ENCODE peak calls at places on chromosomes 3 and 15, in nine cellular contexts. One of them, this sample, is unnamed.

GRCh38 chr3:170689218-170689874 is 103.5 kb upstream of the SLC7A14 start:
- DNase-seq in neural crest cell: no peak
- DNase-seq in omental fat pad: no peak
- DNase-seq in fibroblast of mammary gland: peak; percentile 75
- DNase-seq in upper lobe of left lung: peak; percentile 67
- DNase-seq in AG09319: peak; percentile 69
- DNase-seq in cardiac muscle cell: no peak
- DNase-seq in BJ: peak; percentile 81
- DNase-seq in endothelial cell: peak; percentile 4
- DNase-seq in this sample: peak; percentile 27

GRCh38 chr3:12177131-12177530 is 18.4 kb upstream of the TIMP4 start:
- DNase-seq in neural crest cell: no peak
- DNase-seq in omental fat pad: no peak
- DNase-seq in fibroblast of mammary gland: no peak
- DNase-seq in upper lobe of left lung: no peak
- DNase-seq in AG09319: no peak
- DNase-seq in cardiac muscle cell: no peak
- DNase-seq in BJ: no peak
- DNase-seq in endothelial cell: no peak
- DNase-seq in this sample: no peak

GRCh38 chr3:128745742-128746141 is 19.8 kb downstream of the RAB7A start:
- DNase-seq in neural crest cell: no peak
- DNase-seq in omental fat pad: no peak
- DNase-seq in fibroblast of mammary gland: no peak
- DNase-seq in upper lobe of left lung: no peak
- DNase-seq in AG09319: no peak
- DNase-seq in cardiac muscle cell: no peak
- DNase-seq in BJ: no peak
- DNase-seq in endothelial cell: no peak
- DNase-seq in this sample: no peak

GRCh38 chr3:175743733-175744400 is 884.7 kb downstream of the NAALADL2 start:
- DNase-seq in neural crest cell: no peak
- DNase-seq in omental fat pad: no peak
- DNase-seq in fibroblast of mammary gland: peak; percentile 68
- DNase-seq in upper lobe of left lung: no peak
- DNase-seq in AG09319: no peak
- DNase-seq in cardiac muscle cell: no peak
- DNase-seq in BJ: no peak
- DNase-seq in endothelial cell: no peak
- DNase-seq in this sample: no peak

GRCh38 chr3:114858329-114858728 is 288.8 kb downstream of the ZBTB20 start:
- DNase-seq in neural crest cell: no peak
- DNase-seq in omental fat pad: no peak
- DNase-seq in fibroblast of mammary gland: no peak
- DNase-seq in upper lobe of left lung: no peak
- DNase-seq in AG09319: no peak
- DNase-seq in cardiac muscle cell: no peak
- DNase-seq in BJ: no peak
- DNase-seq in endothelial cell: no peak
- DNase-seq in this sample: no peak

GRCh38 chr3:16618721-16619120 is 13.5 kb upstream of the DAZL start:
- DNase-seq in neural crest cell: no peak
- DNase-seq in omental fat pad: no peak
- DNase-seq in fibroblast of mammary gland: peak; percentile 76
- DNase-seq in upper lobe of left lung: no peak
- DNase-seq in AG09319: no peak
- DNase-seq in cardiac muscle cell: no peak
- DNase-seq in BJ: peak; percentile 4
- DNase-seq in endothelial cell: no peak
- DNase-seq in this sample: no peak

GRCh38 chr15:101499863-101500713 is 10.6 kb upstream of the PCSK6 start:
- DNase-seq in neural crest cell: no peak
- DNase-seq in omental fat pad: no peak
- DNase-seq in fibroblast of mammary gland: no peak
- DNase-seq in upper lobe of left lung: no peak
- DNase-seq in AG09319: no peak
- DNase-seq in cardiac muscle cell: no peak
- DNase-seq in BJ: no peak
- DNase-seq in endothelial cell: no peak
- DNase-seq in this sample: no peak

GRCh38 chr15:32873292-32874114 is 155.7 kb downstream of the GREM1 start:
- DNase-seq in neural crest cell: no peak
- DNase-seq in omental fat pad: no peak
- DNase-seq in fibroblast of mammary gland: peak; percentile 69
- DNase-seq in upper lobe of left lung: no peak
- DNase-seq in AG09319: no peak
- DNase-seq in cardiac muscle cell: no peak
- DNase-seq in BJ: no peak
- DNase-seq in endothelial cell: no peak
- DNase-seq in this sample: no peak

GRCh38 chr3:37056826-37057225 is 63.5 kb downstream of the MLH1 start:
- DNase-seq in neural crest cell: no peak
- DNase-seq in omental fat pad: no peak
- DNase-seq in fibroblast of mammary gland: no peak
- DNase-seq in upper lobe of left lung: no peak
- DNase-seq in AG09319: no peak
- DNase-seq in cardiac muscle cell: no peak
- DNase-seq in BJ: no peak
- DNase-seq in endothelial cell: no peak
- DNase-seq in this sample: no peak

GRCh38 chr15:29736745-29737023 is 85.6 kb downstream of the TJP1 start:
- DNase-seq in neural crest cell: no peak
- DNase-seq in omental fat pad: no peak
- DNase-seq in fibroblast of mammary gland: peak; percentile 52
- DNase-seq in upper lobe of left lung: no peak
- DNase-seq in AG09319: no peak
- DNase-seq in cardiac muscle cell: peak; percentile 59
- DNase-seq in BJ: no peak
- DNase-seq in endothelial cell: no peak
- DNase-seq in this sample: no peak

GRCh38 chr3:99532246-99532645 is 106.1 kb upstream of the COL8A1 start:
- DNase-seq in neural crest cell: peak; percentile 12
- DNase-seq in omental fat pad: no peak
- DNase-seq in fibroblast of mammary gland: peak; percentile 79
- DNase-seq in upper lobe of left lung: peak; percentile 29
- DNase-seq in AG09319: peak; percentile 29
- DNase-seq in cardiac muscle cell: peak; percentile 68
- DNase-seq in BJ: no peak
- DNase-seq in endothelial cell: peak; percentile 64
- DNase-seq in this sample: no peak

GRCh38 chr15:68682330-68682729 is 103.5 kb downstream of the CORO2B start:
- DNase-seq in neural crest cell: no peak
- DNase-seq in omental fat pad: no peak
- DNase-seq in fibroblast of mammary gland: no peak
- DNase-seq in upper lobe of left lung: no peak
- DNase-seq in AG09319: no peak
- DNase-seq in cardiac muscle cell: no peak
- DNase-seq in BJ: no peak
- DNase-seq in endothelial cell: no peak
- DNase-seq in this sample: no peak

GRCh38 chr3:128280466-128281455 is 127.5 kb downstream of the EEFSEC start:
- DNase-seq in neural crest cell: no peak
- DNase-seq in omental fat pad: no peak
- DNase-seq in fibroblast of mammary gland: no peak
- DNase-seq in upper lobe of left lung: no peak
- DNase-seq in AG09319: no peak
- DNase-seq in cardiac muscle cell: no peak
- DNase-seq in BJ: no peak
- DNase-seq in endothelial cell: no peak
- DNase-seq in this sample: no peak

GRCh38 chr15:49620174-49620573 is 444 bp downstream of the FAM227B start:
- DNase-seq in neural crest cell: no peak
- DNase-seq in omental fat pad: no peak
- DNase-seq in fibroblast of mammary gland: peak; percentile 65
- DNase-seq in upper lobe of left lung: no peak
- DNase-seq in AG09319: no peak
- DNase-seq in cardiac muscle cell: no peak
- DNase-seq in BJ: no peak
- DNase-seq in endothelial cell: no peak
- DNase-seq in this sample: no peak

GRCh38 chr15:34358367-34358766 is 8.6 kb downstream of the LPCAT4 start:
- DNase-seq in neural crest cell: no peak
- DNase-seq in omental fat pad: no peak
- DNase-seq in fibroblast of mammary gland: no peak
- DNase-seq in upper lobe of left lung: no peak
- DNase-seq in AG09319: no peak
- DNase-seq in cardiac muscle cell: no peak
- DNase-seq in BJ: no peak
- DNase-seq in endothelial cell: no peak
- DNase-seq in this sample: no peak

GRCh38 chr15:96276438-96277210 is 53.9 kb upstream of the NR2F2 start:
- DNase-seq in neural crest cell: no peak
- DNase-seq in omental fat pad: no peak
- DNase-seq in fibroblast of mammary gland: peak; percentile 86
- DNase-seq in upper lobe of left lung: no peak
- DNase-seq in AG09319: peak; percentile 67
- DNase-seq in cardiac muscle cell: no peak
- DNase-seq in BJ: peak; percentile 71
- DNase-seq in endothelial cell: no peak
- DNase-seq in this sample: no peak

GRCh38 chr15:74633781-74634180 is 18.1 kb downstream of the CLK3 start:
- DNase-seq in neural crest cell: no peak
- DNase-seq in omental fat pad: no peak
- DNase-seq in fibroblast of mammary gland: no peak
- DNase-seq in upper lobe of left lung: no peak
- DNase-seq in AG09319: no peak
- DNase-seq in cardiac muscle cell: no peak
- DNase-seq in BJ: no peak
- DNase-seq in endothelial cell: no peak
- DNase-seq in this sample: no peak
- TF ChIP-seq CTCF in neural crest cell: no peak
- TF ChIP-seq CTCF in omental fat pad: no peak
- TF ChIP-seq CTCF in fibroblast of mammary gland: no peak
- TF ChIP-seq CTCF in upper lobe of left lung: no peak
- TF ChIP-seq CTCF in AG09319: no peak
- TF ChIP-seq CTCF in cardiac muscle cell: no peak
- TF ChIP-seq CTCF in BJ: no peak
- TF ChIP-seq CTCF in endothelial cell: no peak
- TF ChIP-seq CTCF in this sample: no peak

DNA sequence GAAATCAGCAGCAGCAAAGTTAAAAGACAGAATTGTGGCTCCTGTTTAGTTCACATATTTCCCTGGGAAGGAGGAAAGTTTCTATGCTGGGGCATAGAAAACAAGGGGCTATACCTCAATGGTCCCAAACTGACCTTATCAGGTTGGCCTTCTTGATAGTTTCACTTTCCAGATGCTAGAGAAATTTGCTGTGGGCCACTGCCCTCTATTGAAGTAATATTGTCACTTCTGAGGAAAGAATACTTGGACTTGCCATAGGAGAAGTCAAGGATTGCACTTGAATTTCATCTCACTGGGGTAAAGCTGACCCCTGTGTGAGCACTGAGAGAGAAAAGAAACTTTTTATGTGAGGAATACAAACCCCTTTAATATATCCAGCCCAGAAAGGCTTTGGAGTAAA is 49.3 kb upstream of the XCR1 start:
- DNase-seq in neural crest cell: no peak
- DNase-seq in omental fat pad: no peak
- DNase-seq in fibroblast of mammary gland: peak; percentile 34
- DNase-seq in upper lobe of left lung: no peak
- DNase-seq in AG09319: no peak
- DNase-seq in cardiac muscle cell: no peak
- DNase-seq in BJ: no peak
- DNase-seq in endothelial cell: no peak
- DNase-seq in this sample: no peak
- TF ChIP-seq CTCF in neural crest cell: no peak
- TF ChIP-seq CTCF in omental fat pad: no peak
- TF ChIP-seq CTCF in fibroblast of mammary gland: peak; percentile 27
- TF ChIP-seq CTCF in upper lobe of left lung: no peak
- TF ChIP-seq CTCF in AG09319: peak; percentile 37
- TF ChIP-seq CTCF in cardiac muscle cell: peak; percentile 38
- TF ChIP-seq CTCF in BJ: peak; percentile 31
- TF ChIP-seq CTCF in endothelial cell: no peak
- TF ChIP-seq CTCF in this sample: no peak

GRCh38 chr3:157370867-157371266 is 65.8 kb upstream of the PTX3 start:
- DNase-seq in neural crest cell: no peak
- DNase-seq in omental fat pad: no peak
- DNase-seq in fibroblast of mammary gland: no peak
- DNase-seq in upper lobe of left lung: no peak
- DNase-seq in AG09319: no peak
- DNase-seq in cardiac muscle cell: no peak
- DNase-seq in BJ: no peak
- DNase-seq in endothelial cell: no peak
- DNase-seq in this sample: no peak

GRCh38 chr3:157373783-157374182 is 62.9 kb upstream of the PTX3 start:
- DNase-seq in neural crest cell: no peak
- DNase-seq in omental fat pad: no peak
- DNase-seq in fibroblast of mammary gland: peak; percentile 66
- DNase-seq in upper lobe of left lung: no peak
- DNase-seq in AG09319: peak; percentile 49
- DNase-seq in cardiac muscle cell: no peak
- DNase-seq in BJ: no peak
- DNase-seq in endothelial cell: no peak
- DNase-seq in this sample: no peak

GRCh38 chr3:157363393-157363792 is 73.3 kb upstream of the PTX3 start:
- DNase-seq in neural crest cell: no peak
- DNase-seq in omental fat pad: no peak
- DNase-seq in fibroblast of mammary gland: no peak
- DNase-seq in upper lobe of left lung: no peak
- DNase-seq in AG09319: no peak
- DNase-seq in cardiac muscle cell: no peak
- DNase-seq in BJ: no peak
- DNase-seq in endothelial cell: no peak
- DNase-seq in this sample: no peak

GRCh38 chr3:157369712-157370447 is 66.8 kb upstream of the PTX3 start:
- DNase-seq in neural crest cell: no peak
- DNase-seq in omental fat pad: no peak
- DNase-seq in fibroblast of mammary gland: peak; percentile 55
- DNase-seq in upper lobe of left lung: no peak
- DNase-seq in AG09319: no peak
- DNase-seq in cardiac muscle cell: no peak
- DNase-seq in BJ: no peak
- DNase-seq in endothelial cell: no peak
- DNase-seq in this sample: no peak

GRCh38 chr3:157368171-157368570 is 68.5 kb upstream of the PTX3 start:
- DNase-seq in neural crest cell: no peak
- DNase-seq in omental fat pad: no peak
- DNase-seq in fibroblast of mammary gland: no peak
- DNase-seq in upper lobe of left lung: no peak
- DNase-seq in AG09319: no peak
- DNase-seq in cardiac muscle cell: no peak
- DNase-seq in BJ: no peak
- DNase-seq in endothelial cell: no peak
- DNase-seq in this sample: no peak
- TF ChIP-seq CTCF in neural crest cell: no peak
- TF ChIP-seq CTCF in omental fat pad: no peak
- TF ChIP-seq CTCF in fibroblast of mammary gland: no peak
- TF ChIP-seq CTCF in upper lobe of left lung: no peak
- TF ChIP-seq CTCF in AG09319: no peak
- TF ChIP-seq CTCF in cardiac muscle cell: no peak
- TF ChIP-seq CTCF in BJ: no peak
- TF ChIP-seq CTCF in endothelial cell: no peak
- TF ChIP-seq CTCF in this sample: no peak

DNA sequence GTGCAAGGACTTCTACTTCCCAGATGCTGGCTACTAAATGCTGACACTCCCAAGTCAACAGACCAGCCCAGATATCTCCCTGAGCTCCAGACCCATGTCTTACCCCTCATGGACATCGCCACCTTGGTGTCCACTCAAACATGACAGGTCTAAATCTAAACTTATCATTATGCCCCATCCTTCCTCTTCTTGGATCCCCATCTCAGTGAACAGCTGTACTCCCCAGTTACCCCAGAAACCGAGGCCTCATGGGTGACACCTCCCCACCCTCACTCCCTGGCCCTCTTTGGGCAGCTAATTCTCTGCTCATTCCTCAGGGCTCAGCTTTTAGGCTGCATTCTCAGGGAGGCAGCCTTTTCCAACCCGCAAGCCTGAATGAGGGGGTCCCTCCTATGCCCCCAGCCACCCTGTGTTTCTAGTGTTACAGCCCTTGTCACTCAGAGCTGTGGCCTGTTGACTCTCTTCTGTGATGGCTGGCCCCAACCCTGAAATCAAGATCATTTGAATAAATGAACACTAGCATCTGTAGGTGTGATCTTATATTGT is 5.4 kb downstream of the EHD4 start:
- DNase-seq in neural crest cell: no peak
- DNase-seq in omental fat pad: no peak
- DNase-seq in fibroblast of mammary gland: no peak
- DNase-seq in upper lobe of left lung: no peak
- DNase-seq in AG09319: no peak
- DNase-seq in cardiac muscle cell: no peak
- DNase-seq in BJ: no peak
- DNase-seq in endothelial cell: no peak
- DNase-seq in this sample: no peak
- TF ChIP-seq CTCF in neural crest cell: no peak
- TF ChIP-seq CTCF in omental fat pad: no peak
- TF ChIP-seq CTCF in fibroblast of mammary gland: no peak
- TF ChIP-seq CTCF in upper lobe of left lung: no peak
- TF ChIP-seq CTCF in AG09319: no peak
- TF ChIP-seq CTCF in cardiac muscle cell: no peak
- TF ChIP-seq CTCF in BJ: no peak
- TF ChIP-seq CTCF in endothelial cell: no peak
- TF ChIP-seq CTCF in this sample: no peak